ENCODE peak calls at places on chromosomes 1 and 21, in six cellular contexts. One of them, this sample, is unnamed.

GRCh38 chr1:243312962-243313634 is 57.3 kb downstream of the SDCCAG8 start:
- DNase-seq in transverse colon: no peak
- DNase-seq in activated naive CD8-positive, alpha-beta T cell treated with anti-CD3 and anti-CD28 coated beads for 36 hours: no peak
- DNase-seq in GM19239: peak
- DNase-seq in kidney glomerular epithelial cell: peak
- DNase-seq in T follicular helper cell: no peak
- DNase-seq in this sample: no peak

GRCh38 chr1:65830306-65830705 is 37.6 kb downstream of the PDE4B start:
- DNase-seq in transverse colon: no peak
- DNase-seq in kidney glomerular epithelial cell: no peak
- DNase-seq in GM19239: no peak
- DNase-seq in T follicular helper cell: no peak
- DNase-seq in activated naive CD8-positive, alpha-beta T cell treated with anti-CD3 and anti-CD28 coated beads for 36 hours: no peak
- DNase-seq in this sample: peak

GRCh38 chr1:6991271-6991670 is 206.0 kb downstream of the CAMTA1 start:
- DNase-seq in transverse colon: no peak
- DNase-seq in T follicular helper cell: no peak
- DNase-seq in activated naive CD8-positive, alpha-beta T cell treated with anti-CD3 and anti-CD28 coated beads for 36 hours: no peak
- DNase-seq in kidney glomerular epithelial cell: peak
- DNase-seq in GM19239: no peak
- DNase-seq in this sample: no peak

GRCh38 chr1:41539999-41540398 is 55.5 kb upstream of the EDN2 start:
- DNase-seq in activated naive CD8-positive, alpha-beta T cell treated with anti-CD3 and anti-CD28 coated beads for 36 hours: no peak
- DNase-seq in kidney glomerular epithelial cell: no peak
- DNase-seq in transverse colon: peak
- DNase-seq in T follicular helper cell: no peak
- DNase-seq in GM19239: no peak
- DNase-seq in this sample: no peak

GRCh38 chr1:116574581-116575291 is 3.9 kb upstream of the CD58 start:
- DNase-seq in GM19239: peak
- DNase-seq in activated naive CD8-positive, alpha-beta T cell treated with anti-CD3 and anti-CD28 coated beads for 36 hours: peak
- DNase-seq in T follicular helper cell: peak
- DNase-seq in kidney glomerular epithelial cell: peak
- DNase-seq in transverse colon: peak
- DNase-seq in this sample: peak

GRCh38 chr21:16192900-16193299 is 463.1 kb downstream of the USP25 start:
- DNase-seq in kidney glomerular epithelial cell: peak
- DNase-seq in GM19239: no peak
- DNase-seq in transverse colon: no peak
- DNase-seq in T follicular helper cell: no peak
- DNase-seq in activated naive CD8-positive, alpha-beta T cell treated with anti-CD3 and anti-CD28 coated beads for 36 hours: no peak
- DNase-seq in this sample: no peak

GRCh38 chr1:107936498-107937481 is 28.2 kb downstream of the VAV3 start:
- DNase-seq in kidney glomerular epithelial cell: peak
- DNase-seq in T follicular helper cell: no peak
- DNase-seq in transverse colon: peak
- DNase-seq in activated naive CD8-positive, alpha-beta T cell treated with anti-CD3 and anti-CD28 coated beads for 36 hours: peak
- DNase-seq in GM19239: no peak
- DNase-seq in this sample: no peak

GRCh38 chr21:27213328-27213727 is 246.4 kb upstream of the ADAMTS5 start:
- DNase-seq in activated naive CD8-positive, alpha-beta T cell treated with anti-CD3 and anti-CD28 coated beads for 36 hours: no peak
- DNase-seq in T follicular helper cell: no peak
- DNase-seq in GM19239: no peak
- DNase-seq in kidney glomerular epithelial cell: peak
- DNase-seq in transverse colon: no peak
- DNase-seq in this sample: no peak

GRCh38 chr1:155050560-155051341 is at the start of gene ADAM15:
- DNase-seq in GM19239: peak
- DNase-seq in kidney glomerular epithelial cell: peak
- DNase-seq in transverse colon: peak
- DNase-seq in activated naive CD8-positive, alpha-beta T cell treated with anti-CD3 and anti-CD28 coated beads for 36 hours: peak
- DNase-seq in T follicular helper cell: peak
- DNase-seq in this sample: peak

GRCh38 chr21:45202344-45202743 is 85.4 kb downstream of the POFUT2 start:
- DNase-seq in transverse colon: no peak
- DNase-seq in T follicular helper cell: no peak
- DNase-seq in kidney glomerular epithelial cell: no peak
- DNase-seq in GM19239: no peak
- DNase-seq in activated naive CD8-positive, alpha-beta T cell treated with anti-CD3 and anti-CD28 coated beads for 36 hours: no peak
- DNase-seq in this sample: no peak

GRCh38 chr1:32619701-32620485 is 30.5 kb downstream of the ZBTB8OS start:
- DNase-seq in GM19239: peak
- DNase-seq in transverse colon: no peak
- DNase-seq in kidney glomerular epithelial cell: no peak
- DNase-seq in T follicular helper cell: no peak
- DNase-seq in activated naive CD8-positive, alpha-beta T cell treated with anti-CD3 and anti-CD28 coated beads for 36 hours: peak
- DNase-seq in this sample: no peak

GRCh38 chr1:226526801-226527595 is 21.6 kb upstream of the STUM start:
- DNase-seq in kidney glomerular epithelial cell: no peak
- DNase-seq in GM19239: no peak
- DNase-seq in T follicular helper cell: no peak
- DNase-seq in transverse colon: peak
- DNase-seq in activated naive CD8-positive, alpha-beta T cell treated with anti-CD3 and anti-CD28 coated beads for 36 hours: no peak
- DNase-seq in this sample: no peak

GRCh38 chr1:36934061-36934460 is 100.3 kb downstream of the GRIK3 start:
- DNase-seq in GM19239: no peak
- DNase-seq in kidney glomerular epithelial cell: no peak
- DNase-seq in transverse colon: no peak
- DNase-seq in T follicular helper cell: no peak
- DNase-seq in activated naive CD8-positive, alpha-beta T cell treated with anti-CD3 and anti-CD28 coated beads for 36 hours: no peak
- DNase-seq in this sample: no peak

GRCh38 chr1:85940621-85941306 is 215.8 kb downstream of the COL24A1 start:
- DNase-seq in kidney glomerular epithelial cell: no peak
- DNase-seq in transverse colon: no peak
- DNase-seq in activated naive CD8-positive, alpha-beta T cell treated with anti-CD3 and anti-CD28 coated beads for 36 hours: no peak
- DNase-seq in T follicular helper cell: no peak
- DNase-seq in GM19239: no peak
- DNase-seq in this sample: no peak

GRCh38 chr21:31173881-31174555 is 135.7 kb upstream of the KRTAP19-8 start:
- DNase-seq in activated naive CD8-positive, alpha-beta T cell treated with anti-CD3 and anti-CD28 coated beads for 36 hours: no peak
- DNase-seq in T follicular helper cell: peak
- DNase-seq in transverse colon: no peak
- DNase-seq in kidney glomerular epithelial cell: no peak
- DNase-seq in GM19239: no peak
- DNase-seq in this sample: no peak

GRCh38 chr1:23643668-23644554 is 47.7 kb upstream of the RPL11 start:
- DNase-seq in T follicular helper cell: no peak
- DNase-seq in transverse colon: no peak
- DNase-seq in GM19239: no peak
- DNase-seq in activated naive CD8-positive, alpha-beta T cell treated with anti-CD3 and anti-CD28 coated beads for 36 hours: no peak
- DNase-seq in kidney glomerular epithelial cell: peak
- DNase-seq in this sample: no peak

GRCh38 chr1:152227310-152227928 is 3.4 kb upstream of the HRNR start:
- DNase-seq in transverse colon: no peak
- DNase-seq in GM19239: no peak
- DNase-seq in activated naive CD8-positive, alpha-beta T cell treated with anti-CD3 and anti-CD28 coated beads for 36 hours: no peak
- DNase-seq in T follicular helper cell: no peak
- DNase-seq in kidney glomerular epithelial cell: peak
- DNase-seq in this sample: no peak

GRCh38 chr1:150477320-150477719 is 9.9 kb upstream of the TARS2 start:
- DNase-seq in kidney glomerular epithelial cell: no peak
- DNase-seq in T follicular helper cell: no peak
- DNase-seq in activated naive CD8-positive, alpha-beta T cell treated with anti-CD3 and anti-CD28 coated beads for 36 hours: no peak
- DNase-seq in transverse colon: no peak
- DNase-seq in GM19239: no peak
- DNase-seq in this sample: peak

GRCh38 chr1:10599194-10599861 is 124.6 kb downstream of the PEX14 start:
- DNase-seq in activated naive CD8-positive, alpha-beta T cell treated with anti-CD3 and anti-CD28 coated beads for 36 hours: no peak
- DNase-seq in kidney glomerular epithelial cell: peak
- DNase-seq in transverse colon: no peak
- DNase-seq in T follicular helper cell: no peak
- DNase-seq in GM19239: no peak
- DNase-seq in this sample: peak

GRCh38 chr1:8089535-8090228 is 63.6 kb upstream of the ERRFI1 start:
- DNase-seq in T follicular helper cell: no peak
- DNase-seq in kidney glomerular epithelial cell: no peak
- DNase-seq in transverse colon: no peak
- DNase-seq in activated naive CD8-positive, alpha-beta T cell treated with anti-CD3 and anti-CD28 coated beads for 36 hours: no peak
- DNase-seq in GM19239: no peak
- DNase-seq in this sample: no peak

GRCh38 chr1:109759513-109760334 is 4.0 kb downstream of the EPS8L3 start:
- DNase-seq in T follicular helper cell: no peak
- DNase-seq in GM19239: no peak
- DNase-seq in activated naive CD8-positive, alpha-beta T cell treated with anti-CD3 and anti-CD28 coated beads for 36 hours: no peak
- DNase-seq in kidney glomerular epithelial cell: no peak
- DNase-seq in transverse colon: peak
- DNase-seq in this sample: no peak

GRCh38 chr1:37728416-37728815 is 36.1 kb downstream of the CDCA8 start:
- DNase-seq in kidney glomerular epithelial cell: no peak
- DNase-seq in activated naive CD8-positive, alpha-beta T cell treated with anti-CD3 and anti-CD28 coated beads for 36 hours: no peak
- DNase-seq in T follicular helper cell: no peak
- DNase-seq in GM19239: no peak
- DNase-seq in transverse colon: no peak
- DNase-seq in this sample: no peak

GRCh38 chr1:72435025-72435424 is 152.7 kb upstream of the NEGR1 start:
- DNase-seq in GM19239: no peak
- DNase-seq in T follicular helper cell: no peak
- DNase-seq in activated naive CD8-positive, alpha-beta T cell treated with anti-CD3 and anti-CD28 coated beads for 36 hours: no peak
- DNase-seq in transverse colon: no peak
- DNase-seq in kidney glomerular epithelial cell: peak
- DNase-seq in this sample: no peak

This sample was measured in small intestine.